ENCODE peak calls at places on chromosomes 3 and 15, in five cellular contexts. C is HuH-7.5, R is AG08396, B is transverse colon, S is progenitor cell of endocrine pancreas. Y is an unnamed sample.
A peak's percentile ranks its signal among the peaks of the same experiment; 100 is the strongest.

GRCh38 chr3:187069857-187070516 is 69.3 kb downstream of the RPL39L start:
- DNase-seq in C (no peak), B (no peak), S (no peak), R (no peak), Y (no peak)

GRCh38 chr3:186646106-186646505 is 5.9 kb downstream of the FETUB start:
- DNase-seq in S (no peak), B (no peak), R (no peak), C (no peak), Y (no peak)

GRCh38 chr15:47331796-47332480 is 385.4 kb upstream of the SEMA6D start:
- DNase-seq in S (no peak), R (peak; percentile 56), B (no peak), C (no peak), Y (no peak)

GRCh38 chr3:192156382-192156781 is 571.0 kb downstream of the FGF12 start:
- DNase-seq in C (no peak), S (no peak), R (no peak), B (no peak), Y (no peak)

GRCh38 chr3:29281265-29282228 is 676 bp downstream of the RBMS3 start:
- DNase-seq in C (no peak), S (no peak), B (no peak), R (peak; percentile 11), Y (peak; percentile 29)

GRCh38 chr3:10142707-10143560 is 1.4 kb downstream of the VHL start:
- DNase-seq in R (no peak), S (no peak), C (peak; percentile 37), B (no peak), Y (no peak)

GRCh38 chr3:182710557-182711157 is 82.6 kb upstream of the ATP11B start:
- DNase-seq in R (peak; percentile 37), S (no peak), C (no peak), B (no peak), Y (peak; percentile 47)

GRCh38 chr3:157442729-157443128 is 6.1 kb downstream of the PTX3 start:
- DNase-seq in B (no peak), C (no peak), R (no peak), S (no peak), Y (no peak)

GRCh38 chr3:23324745-23325144 is 121.6 kb downstream of the UBE2E2 start:
- DNase-seq in S (no peak), R (peak; percentile 6), C (no peak), B (no peak), Y (peak; percentile 26)

GRCh38 chr3:53201190-53201504 is 40.1 kb downstream of the PRKCD start:
- DNase-seq in B (no peak), S (no peak), C (no peak), R (no peak), Y (no peak)

GRCh38 chr3:140292684-140293083 is 357.7 kb downstream of the CLSTN2 start:
- DNase-seq in C (no peak), S (no peak), R (no peak), B (no peak), Y (peak; percentile 76)

GRCh38 chr15:68559342-68560310 is 19.2 kb upstream of the CORO2B start:
- DNase-seq in B (peak; percentile 66), S (peak; percentile 89), C (peak; percentile 90), R (peak; percentile 89), Y (peak; percentile 92)

GRCh38 chr15:25670025-25670554 is 193.0 kb downstream of the ATP10A start:
- DNase-seq in R (peak; percentile 74), C (no peak), S (peak; percentile 22), B (peak; percentile 21), Y (peak; percentile 89)

Y was measured in AG20443.